ENCODE peak calls at places on chromosomes 16 and 17, in four cellular contexts. P, O, S and L are unnamed samples.

GRCh38 chr17:82861393-82861775 is 21.6 kb upstream of the ZNF750 start:
- DNase-seq in S (no peak), O (no peak), P (no peak), L (no peak)

GRCh38 chr16:13634253-13634652 is 285.7 kb upstream of the ERCC4 start:
- DNase-seq in O (no peak), S (no peak), P (no peak), L (no peak)

GRCh38 chr17:14205992-14206461 is 30.6 kb downstream of the CDRT15 start:
- DNase-seq in P (peak; percentile 78), S (no peak), O (no peak), L (peak; percentile 71)

GRCh38 chr16:83577201-83577600 is 230.6 kb upstream of the HSBP1 start:
- DNase-seq in O (no peak), P (no peak), S (no peak), L (no peak)

GRCh38 chr16:4962716-4963115 is 4.6 kb downstream of the SEC14L5 start:
- DNase-seq in O (no peak), S (no peak), P (no peak), L (no peak)

GRCh38 chr16:26762596-26762995 is 304.1 kb upstream of the C16orf82 start:
- DNase-seq in P (no peak), O (no peak), S (no peak), L (no peak)

GRCh38 chr17:56708220-56708567 is 114.7 kb downstream of the NOG start:
- DNase-seq in S (no peak), P (no peak), O (peak; percentile 13), L (no peak)

GRCh38 chr17:427891-428290 is 75.3 kb upstream of the RPH3AL start:
- DNase-seq in S (no peak), O (no peak), P (no peak), L (no peak)

GRCh38 chr17:71521724-71522123 is 599.1 kb upstream of the SOX9 start:
- DNase-seq in O (peak; percentile 27), S (no peak), P (no peak), L (no peak)

GRCh38 chr17:77996256-77996655 is 37.8 kb downstream of the TNRC6C start:
- DNase-seq in O (no peak), S (no peak), P (no peak), L (no peak)

GRCh38 chr17:75344664-75345063 is 55.4 kb upstream of the SLC25A19 start:
- DNase-seq in P (no peak), S (no peak), O (no peak), L (no peak)

GRCh38 chr16:56851671-56852400 is 13.2 kb upstream of the SLC12A3 start:
- DNase-seq in P (no peak), O (peak; percentile 60), S (peak; percentile 44), L (no peak)

GRCh38 chr17:47808830-47809480 is 12.6 kb downstream of the OSBPL7 start:
- DNase-seq in S (no peak), P (no peak), O (no peak), L (no peak)

GRCh38 chr16:2244301-2244700 is 7.1 kb downstream of the ECI1 start:
- DNase-seq in S (no peak), P (no peak), O (no peak), L (no peak)

GRCh38 chr16:84898447-84898846 is 78.7 kb downstream of the CRISPLD2 start:
- DNase-seq in O (peak; percentile 19), S (peak; percentile 22), P (no peak), L (peak; percentile 44)

GRCh38 chr16:19138601-19139000 is 24.8 kb downstream of the ITPRIPL2 start:
- DNase-seq in P (peak; percentile 69), S (peak; percentile 84), O (peak; percentile 76), L (no peak)

GRCh38 chr17:74860229-74860998 is 729 bp upstream of the GRIN2C start:
- DNase-seq in O (no peak), S (no peak), P (no peak), L (no peak)

GRCh38 chr17:57518587-57519118 is 226.4 kb downstream of the CCDC182 start:
- DNase-seq in P (no peak), S (no peak), O (no peak), L (no peak)

GRCh38 chr16:59296002-59296401 is 561.9 kb upstream of the GOT2 start:
- DNase-seq in O (no peak), P (no peak), S (no peak), L (no peak)

GRCh38 chr17:42623732-42624596 is 14.5 kb downstream of the TUBG1 start:
- DNase-seq in O (no peak), P (peak; percentile 42), S (peak; percentile 80), L (peak; percentile 71)

GRCh38 chr17:32007463-32008298 is 498 bp downstream of the LRRC37B start:
- DNase-seq in O (peak; percentile 61), S (peak; percentile 48), P (peak; percentile 28), L (no peak)

GRCh38 chr17:41254861-41255260 is 323 bp upstream of the KRTAP9-9 start:
- DNase-seq in P (no peak), O (peak; percentile 46), S (no peak), L (no peak)

GRCh38 chr16:56848955-56849689 is 15.9 kb upstream of the SLC12A3 start:
- DNase-seq in S (no peak), P (no peak), O (peak; percentile 94), L (no peak)

GRCh38 chr17:81404557-81405165 is 9.4 kb downstream of the BAHCC1 start:
- DNase-seq in P (peak; percentile 59), O (no peak), S (no peak), L (no peak)

GRCh38 chr16:78903237-78903636 is 697.3 kb downstream of the MAF start:
- DNase-seq in O (no peak), S (no peak), P (no peak), L (no peak)

GRCh38 chr17:58324409-58325288 is 3.9 kb downstream of the TSPOAP1 start:
- DNase-seq in O (peak; percentile 48), P (peak; percentile 58), S (no peak), L (no peak)

GRCh38 chr17:32882029-32882428 is 5.1 kb upstream of the MYO1D start:
- DNase-seq in P (no peak), O (no peak), S (no peak), L (no peak)

GRCh38 chr16:51225902-51226301 is 74.8 kb upstream of the SALL1 start:
- DNase-seq in S (no peak), O (no peak), P (no peak), L (no peak)

GRCh38 chr17:33469911-33470310 is 176.8 kb upstream of the ASIC2 start:
- DNase-seq in P (peak; percentile 35), O (peak; percentile 94), S (peak; percentile 10), L (no peak)

GRCh38 chr17:81084691-81085419 is 49.9 kb downstream of the BAIAP2 start:
- DNase-seq in S (no peak), P (no peak), O (no peak), L (no peak)

GRCh38 chr17:39963826-39964225 is 1.0 kb downstream of the GSDMA start:
- DNase-seq in O (no peak), P (no peak), S (no peak), L (peak; percentile 84)

GRCh38 chr17:60971515-60972369 is 294.1 kb downstream of the BCAS3 start:
- DNase-seq in P (peak; percentile 28), S (peak; percentile 73), O (peak; percentile 74), L (no peak)

GRCh38 chr16:82329504-82330192 is 159.6 kb upstream of the MPHOSPH6 start:
- DNase-seq in P (no peak), O (no peak), S (no peak), L (no peak)

GRCh38 chr17:58156839-58157803 is 8.9 kb downstream of the OR4D1 start:
- DNase-seq in S (peak; percentile 50), O (peak; percentile 26), P (peak; percentile 12), L (no peak)

GRCh38 chr16:75073551-75074414 is 42.8 kb downstream of the LDHD start:
- DNase-seq in P (no peak), O (no peak), S (no peak), L (no peak)

GRCh38 chr17:72514321-72514861 is 393.6 kb downstream of the SOX9 start:
- DNase-seq in P (no peak), S (no peak), O (no peak), L (no peak)

GRCh38 chr16:1311738-1312458 is 2.5 kb downstream of the UBE2I start:
- DNase-seq in O (peak; percentile 71), P (no peak), S (no peak), L (no peak)

GRCh38 chr17:41723801-41724475 is 10.5 kb downstream of the HAP1 start:
- DNase-seq in P (no peak), O (no peak), S (no peak), L (no peak)

GRCh38 chr17:17108681-17109049 is 66.4 kb downstream of the MPRIP start:
- DNase-seq in S (peak; percentile 44), P (peak; percentile 58), O (peak; percentile 21), L (no peak)
- H3K27ac ChIP-seq in S (peak overlapping the region; percentile 74), P (peak overlapping the region; percentile 83), O (peak overlapping the region; percentile 30), L (no peak overlapping the region)

GRCh38 chr17:43970366-43970765 is 16.6 kb upstream of the PYY start:
- DNase-seq in O (no peak), P (no peak), S (no peak), L (no peak)
- H3K27ac ChIP-seq in O (no peak overlapping the region), P (no peak overlapping the region), S (no peak overlapping the region), L (no peak overlapping the region)

GRCh38 chr16:66521227-66521626 is 28.7 kb downstream of the TK2 start:
- DNase-seq in O (no peak), S (no peak), P (no peak), L (no peak)
- H3K27ac ChIP-seq in O (no peak overlapping the region), S (peak overlapping the region; percentile 67), P (peak overlapping the region; percentile 72), L (peak overlapping the region; percentile 62)

GRCh38 chr16:17802566-17802965 is 331.8 kb upstream of the XYLT1 start:
- DNase-seq in S (no peak), O (no peak), P (no peak), L (no peak)

GRCh38 chr16:17798721-17799120 is 328.0 kb upstream of the XYLT1 start:
- DNase-seq in O (no peak), P (no peak), S (no peak), L (no peak)

GRCh38 chr16:17801024-17801423 is 330.3 kb upstream of the XYLT1 start:
- DNase-seq in S (no peak), O (no peak), P (no peak), L (no peak)

GRCh38 chr16:17803625-17804410 is 333.1 kb upstream of the XYLT1 start:
- DNase-seq in O (peak; percentile 44), P (no peak), S (peak; percentile 34), L (no peak)
- H3K27ac ChIP-seq in O (no peak overlapping the region), P (no peak overlapping the region), S (no peak overlapping the region), L (no peak overlapping the region)

GRCh38 chr16:65125871-65126270 is 4.0 kb upstream of the CDH11 start:
- DNase-seq in O (peak; percentile 16), P (no peak), S (peak; percentile 29), L (no peak)

GRCh38 chr16:65124596-65124995 is 2.7 kb upstream of the CDH11 start:
- DNase-seq in O (no peak), S (no peak), P (no peak), L (no peak)

GRCh38 chr16:65126845-65127624 is 5.2 kb upstream of the CDH11 start:
- DNase-seq in P (no peak), S (no peak), O (no peak), L (no peak)

GRCh38 chr16:65123846-65124513 is 2.1 kb upstream of the CDH11 start:
- DNase-seq in O (peak; percentile 18), P (no peak), S (no peak), L (no peak)

DNA sequence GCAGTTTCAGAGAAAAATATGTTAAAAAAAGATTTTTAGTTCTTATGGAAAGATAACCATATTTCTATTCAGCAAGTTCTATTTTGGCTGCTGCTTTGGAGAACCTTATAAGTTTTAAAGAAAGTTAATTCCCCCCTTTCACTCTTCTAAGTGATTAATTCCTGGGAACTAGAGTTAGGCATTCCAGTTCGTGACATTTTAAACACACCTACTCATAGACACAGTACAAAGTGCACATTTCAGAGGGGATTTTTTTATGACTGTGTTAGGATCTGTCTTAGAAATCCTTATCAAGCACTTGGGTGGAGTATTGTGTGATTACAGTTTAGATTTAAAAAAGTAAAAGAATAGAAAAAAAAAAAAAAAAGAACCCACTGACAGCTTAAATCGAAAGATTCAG is 3.5 kb upstream of the CDH11 start:
- DNase-seq in O (peak; percentile 27), S (no peak), P (no peak), L (no peak)
- H3K27ac ChIP-seq in O (peak overlapping the region; percentile 8), S (no peak overlapping the region), P (peak overlapping the region; percentile 79), L (no peak overlapping the region)